ENCODE peak calls at places on chromosomes 13 and 19, in five cellular contexts. One of them, this sample, is unnamed.

GRCh38 chr19:1264801-1265610 is 4.1 kb upstream of the CIRBP start:
- DNase-seq in Caco-2: peak; percentile 91
- DNase-seq in tibial nerve: no peak
- DNase-seq in GM23338: peak; percentile 87
- DNase-seq in bronchial epithelial cell: peak; percentile 70
- DNase-seq in this sample: peak; percentile 88

GRCh38 chr13:30616927-30617314 is 799 bp upstream of the USPL1 start:
- DNase-seq in Caco-2: peak; percentile 79
- DNase-seq in tibial nerve: peak; percentile 52
- DNase-seq in GM23338: peak; percentile 81
- DNase-seq in bronchial epithelial cell: peak; percentile 78
- DNase-seq in this sample: peak; percentile 74

GRCh38 chr13:56314755-56315154 is 826.0 kb upstream of the PRR20A start:
- DNase-seq in Caco-2: no peak
- DNase-seq in tibial nerve: no peak
- DNase-seq in GM23338: peak; percentile 49
- DNase-seq in bronchial epithelial cell: peak; percentile 22
- DNase-seq in this sample: peak; percentile 1

GRCh38 chr13:108352599-108352998 is 83.1 kb downstream of the TNFSF13B start:
- DNase-seq in Caco-2: no peak
- DNase-seq in tibial nerve: no peak
- DNase-seq in GM23338: no peak
- DNase-seq in bronchial epithelial cell: no peak
- DNase-seq in this sample: no peak

GRCh38 chr13:22114630-22115311 is 443.9 kb downstream of the FGF9 start:
- DNase-seq in Caco-2: no peak
- DNase-seq in tibial nerve: no peak
- DNase-seq in GM23338: no peak
- DNase-seq in bronchial epithelial cell: no peak
- DNase-seq in this sample: no peak

GRCh38 chr13:97977376-97977705 is 23.9 kb downstream of the IPO5 start:
- DNase-seq in Caco-2: no peak
- DNase-seq in tibial nerve: no peak
- DNase-seq in GM23338: no peak
- DNase-seq in bronchial epithelial cell: peak; percentile 20
- DNase-seq in this sample: no peak

GRCh38 chr19:4694211-4694987 is 24.3 kb upstream of the MYDGF start:
- DNase-seq in Caco-2: no peak
- DNase-seq in tibial nerve: no peak
- DNase-seq in GM23338: no peak
- DNase-seq in bronchial epithelial cell: peak; percentile 99
- DNase-seq in this sample: peak; percentile 100

GRCh38 chr19:18233224-18233825 is 7.1 kb upstream of the PDE4C start:
- DNase-seq in Caco-2: peak; percentile 77
- DNase-seq in tibial nerve: no peak
- DNase-seq in GM23338: peak; percentile 93
- DNase-seq in bronchial epithelial cell: peak; percentile 15
- DNase-seq in this sample: peak; percentile 63

DNA sequence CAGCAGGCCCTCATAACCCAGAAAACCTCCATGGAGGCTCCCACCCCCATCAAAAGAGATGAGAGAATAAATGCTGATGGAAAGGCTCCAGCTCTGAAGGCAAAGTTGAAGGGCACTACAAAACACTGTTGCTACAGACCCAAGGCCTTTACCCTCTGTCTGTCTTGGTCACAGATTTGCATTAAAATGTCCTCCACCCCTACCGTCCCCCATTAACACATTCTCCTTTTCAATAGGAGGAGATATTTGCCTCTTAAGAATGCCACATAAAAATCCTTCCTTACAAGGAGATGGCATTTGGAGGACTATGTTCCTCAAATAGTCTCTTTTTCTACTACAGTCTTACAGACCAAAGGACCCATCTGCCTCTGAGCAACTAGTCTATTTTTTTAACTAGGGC is 361.5 kb downstream of the ENOX1 start:
- DNase-seq in Caco-2: no peak
- DNase-seq in tibial nerve: no peak
- DNase-seq in GM23338: peak; percentile 56
- DNase-seq in bronchial epithelial cell: no peak
- DNase-seq in this sample: no peak
- TF ChIP-seq CTCF in Caco-2: no peak
- TF ChIP-seq CTCF in tibial nerve: no peak
- TF ChIP-seq CTCF in GM23338: no peak
- TF ChIP-seq CTCF in bronchial epithelial cell: no peak
- TF ChIP-seq CTCF in this sample: no peak

GRCh38 chr13:99922631-99923404 is 48.7 kb downstream of the ZIC5 start:
- DNase-seq in Caco-2: no peak
- DNase-seq in tibial nerve: no peak
- DNase-seq in GM23338: no peak
- DNase-seq in bronchial epithelial cell: no peak
- DNase-seq in this sample: peak; percentile 19

GRCh38 chr13:99929866-99930265 is 41.7 kb downstream of the ZIC5 start:
- DNase-seq in Caco-2: no peak
- DNase-seq in tibial nerve: no peak
- DNase-seq in GM23338: no peak
- DNase-seq in bronchial epithelial cell: no peak
- DNase-seq in this sample: no peak

GRCh38 chr13:99923877-99924582 is 47.5 kb downstream of the ZIC5 start:
- DNase-seq in Caco-2: no peak
- DNase-seq in tibial nerve: no peak
- DNase-seq in GM23338: no peak
- DNase-seq in bronchial epithelial cell: no peak
- DNase-seq in this sample: no peak

GRCh38 chr13:99930925-99931324 is 40.6 kb downstream of the ZIC5 start:
- DNase-seq in Caco-2: no peak
- DNase-seq in tibial nerve: no peak
- DNase-seq in GM23338: no peak
- DNase-seq in bronchial epithelial cell: no peak
- DNase-seq in this sample: no peak

GRCh38 chr13:99926014-99926731 is 45.4 kb downstream of the ZIC5 start:
- DNase-seq in Caco-2: peak; percentile 16
- DNase-seq in tibial nerve: no peak
- DNase-seq in GM23338: no peak
- DNase-seq in bronchial epithelial cell: peak; percentile 62
- DNase-seq in this sample: peak; percentile 76
- H3K4me3 ChIP-seq in Caco-2: peak overlapping the region; percentile 22
- H3K4me3 ChIP-seq in tibial nerve: no peak overlapping the region
- H3K4me3 ChIP-seq in GM23338: no peak overlapping the region
- H3K4me3 ChIP-seq in bronchial epithelial cell: peak overlapping the region; percentile 26
- H3K4me3 ChIP-seq in this sample: peak overlapping the region; percentile 40

DNA sequence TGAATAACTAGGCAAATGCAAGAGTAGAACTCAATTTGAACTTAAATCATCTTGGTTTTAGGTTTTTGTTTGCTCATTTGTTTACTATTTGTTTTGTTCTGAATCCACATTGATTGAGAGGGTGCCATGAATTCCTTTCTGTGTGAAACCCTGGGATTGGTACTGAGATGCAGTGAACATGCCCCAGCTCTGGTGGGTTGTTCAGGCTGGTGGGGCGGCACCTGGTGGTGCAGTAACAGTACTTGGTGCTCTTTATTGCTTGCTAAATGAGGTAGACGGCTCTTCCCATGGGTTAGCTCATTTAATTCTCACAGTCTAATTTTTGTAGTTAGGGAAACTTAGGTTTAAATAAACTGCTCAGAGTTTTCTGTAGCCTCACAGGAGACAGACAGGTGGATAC is 48.4 kb downstream of the WASF3 start:
- DNase-seq in Caco-2: peak; percentile 50
- DNase-seq in tibial nerve: no peak
- DNase-seq in GM23338: peak; percentile 78
- DNase-seq in bronchial epithelial cell: no peak
- DNase-seq in this sample: no peak
- TF ChIP-seq CTCF in Caco-2: peak; percentile 48
- TF ChIP-seq CTCF in tibial nerve: no peak
- TF ChIP-seq CTCF in GM23338: peak; percentile 66
- TF ChIP-seq CTCF in bronchial epithelial cell: no peak
- TF ChIP-seq CTCF in this sample: no peak

DNA sequence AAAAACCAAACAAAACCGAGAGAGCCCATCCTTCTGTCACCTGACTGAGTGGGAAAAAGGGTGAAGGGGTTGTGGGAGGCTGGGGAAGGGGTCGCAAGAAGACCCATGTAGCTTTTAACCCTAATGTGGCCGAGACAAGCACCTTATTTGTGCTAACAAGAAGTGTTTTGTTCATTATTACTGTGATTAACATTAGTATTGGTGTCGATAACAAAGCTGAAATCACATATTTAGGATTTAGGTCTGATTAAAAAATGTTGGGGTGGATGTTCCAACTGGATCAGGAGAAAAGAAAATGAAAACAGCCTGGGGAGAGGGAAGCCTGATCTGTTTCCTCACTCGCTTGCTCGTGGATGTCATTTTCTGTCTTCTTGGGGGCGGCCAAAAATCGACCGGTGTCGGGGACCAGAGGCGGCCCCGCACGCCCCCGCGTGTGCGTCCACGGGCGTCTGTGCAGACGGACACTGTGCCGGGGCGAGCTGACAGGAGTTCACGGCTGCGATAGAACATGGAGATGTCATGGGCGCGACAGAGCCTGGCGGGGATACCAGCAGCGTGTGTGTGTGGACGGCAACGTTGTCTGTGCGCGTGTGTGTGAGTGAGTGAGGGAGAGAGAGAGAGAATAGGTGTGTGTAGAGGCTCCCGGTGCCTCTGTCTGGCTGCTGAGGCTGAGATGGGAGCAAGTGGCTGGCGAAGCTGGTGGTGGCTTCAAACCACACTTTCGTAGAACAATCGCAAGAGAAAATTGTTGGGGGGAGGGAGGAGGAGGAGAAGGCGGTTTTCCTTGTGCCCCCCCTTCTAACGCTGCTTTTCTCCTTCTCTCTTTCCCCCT is 29.1 kb downstream of the NFIX start:
- DNase-seq in Caco-2: no peak
- DNase-seq in tibial nerve: no peak
- DNase-seq in GM23338: no peak
- DNase-seq in bronchial epithelial cell: no peak
- DNase-seq in this sample: no peak
- H3K4me3 ChIP-seq in Caco-2: no peak overlapping the region
- H3K4me3 ChIP-seq in tibial nerve: peak overlapping the region; percentile 45
- H3K4me3 ChIP-seq in GM23338: peak overlapping the region; percentile 38
- H3K4me3 ChIP-seq in bronchial epithelial cell: peak overlapping the region; percentile 30
- H3K4me3 ChIP-seq in this sample: peak overlapping the region; percentile 46

This sample was measured in epithelial cell of esophagus.